ENCODE peak calls at places on chromosomes 1 and 21, in nine cellular contexts. C is esophagus muscularis mucosa, N is K562, K is tibial nerve, E is upper lobe of left lung, P is HepG2, U is suprapubic skin, W is A549, X is H1. R is an unnamed sample. For H3K4me1, the result is how much of the 10 kb centered on the place peaks cover.

GRCh38 chr21:46213620-46214286 is 14.8 kb downstream of the LSS start:
- DNase-seq in N (no peak), E (no peak), W (no peak), P (no peak), X (no peak), C (no peak), K (no peak), U (peak), R (peak)

GRCh38 chr1:197685785-197686184 is 89.5 kb downstream of the DENND1B start:
- DNase-seq in W (no peak), N (no peak), E (no peak), K (no peak), P (no peak), U (no peak), X (no peak), C (no peak), R (no peak)

GRCh38 chr1:203860396-203860951 is 925 bp upstream of the SNRPE start:
- DNase-seq in K (no peak), C (no peak), P (peak), W (no peak), N (no peak), E (peak), X (peak), U (no peak), R (no peak)

GRCh38 chr1:45995298-45995697 is 137.1 kb downstream of the PIK3R3 start:
- DNase-seq in U (no peak), W (no peak), C (no peak), P (no peak), K (no peak), E (no peak), X (no peak), N (no peak), R (no peak)

GRCh38 chr21:35026617-35027557 is 22.2 kb downstream of the RUNX1 start:
- DNase-seq in W (no peak), X (peak), K (no peak), U (peak), P (peak), N (peak), C (no peak), E (peak), R (peak)

GRCh38 chr1:232005300-232005699 is 378.7 kb downstream of the DISC1 start:
- DNase-seq in N (no peak), K (no peak), U (no peak), W (no peak), E (no peak), X (no peak), C (no peak), P (no peak), R (no peak)

GRCh38 chr1:92778371-92778770 is 6.5 kb downstream of the EVI5 start:
- DNase-seq in P (no peak), W (no peak), E (no peak), C (no peak), X (no peak), U (no peak), K (no peak), N (no peak), R (no peak)

GRCh38 chr1:223423641-223424233 is 30.5 kb downstream of the CCDC185 start:
- DNase-seq in X (no peak), C (no peak), E (no peak), W (no peak), N (no peak), K (no peak), U (no peak), P (no peak), R (no peak)

GRCh38 chr1:64505232-64505943 is 35.5 kb downstream of the CACHD1 start:
- DNase-seq in N (peak), K (no peak), U (peak), E (peak), X (peak), C (no peak), W (peak), P (no peak), R (no peak)

GRCh38 chr1:23562138-23562819 is 3.0 kb upstream of the ID3 start:
- DNase-seq in N (peak), K (peak), X (peak), U (peak), E (peak), P (peak), W (peak), C (peak), R (peak)

GRCh38 chr1:165485716-165486115 is 40.8 kb upstream of the RXRG start:
- DNase-seq in U (no peak), C (peak), W (no peak), N (peak), X (no peak), K (no peak), E (no peak), P (peak), R (no peak)

GRCh38 chr1:16386454-16387113 is 19.5 kb downstream of the SZRD1 start:
- DNase-seq in W (peak), K (no peak), C (no peak), E (no peak), U (no peak), X (no peak), P (peak), N (no peak), R (peak)

DNA sequence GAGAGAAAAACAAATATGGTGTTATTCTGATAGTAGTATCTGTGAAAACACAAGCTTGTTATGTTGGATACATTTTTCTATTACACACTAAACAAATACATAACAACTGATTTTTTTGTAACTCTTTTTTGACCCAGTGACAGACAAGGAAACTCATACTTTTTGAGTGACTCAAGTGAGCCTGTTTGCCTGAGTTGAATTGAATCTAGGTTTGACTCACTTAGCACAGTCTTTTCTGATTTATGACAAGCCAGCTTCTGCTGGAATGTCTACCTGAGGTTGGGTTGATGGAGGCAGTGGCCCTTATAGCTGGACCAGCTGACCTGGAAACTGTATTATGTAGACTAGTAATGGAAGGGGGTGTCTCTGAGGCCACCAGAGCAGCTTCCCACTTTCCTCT is 4.3 kb upstream of the CLCA4 start:
- DNase-seq in N (no peak), C (no peak), K (no peak), W (no peak), P (no peak), E (no peak), X (no peak), U (no peak), R (no peak)
- TF ChIP-seq EP300 in N (no peak), C (no peak), K (no peak), W (no peak), P (no peak), E (no peak), X (no peak), U (no peak), R (no peak)

DNA sequence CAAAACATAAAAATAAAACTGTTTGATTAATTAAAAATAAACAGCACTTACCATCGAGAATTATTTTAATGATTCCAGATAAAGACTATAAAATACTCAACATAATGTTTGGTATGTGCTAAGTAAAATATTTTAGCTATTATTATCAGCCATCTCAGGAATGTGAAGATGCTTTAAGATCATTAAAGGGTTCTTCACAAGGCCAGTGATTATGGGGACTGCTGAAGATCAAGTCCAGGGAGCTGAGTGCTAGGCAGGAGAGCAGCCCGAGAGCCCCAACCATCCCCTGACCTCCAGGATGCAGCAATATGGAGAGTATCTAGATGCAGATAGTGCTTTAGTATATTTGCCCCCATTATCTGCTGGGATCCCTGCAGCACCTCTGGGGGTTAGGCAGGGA is 4.6 kb upstream of the TACSTD2 start:
- DNase-seq in W (no peak), X (no peak), N (no peak), C (no peak), U (no peak), P (no peak), K (no peak), E (no peak), R (no peak)
- H3K4me1 ChIP-seq in W (under half), X (under half), N (under half), C (under half), U (under half), P (under half), K (under half), E (under half), R (under half)

GRCh38 chr21:45105906-45106485 is 31.6 kb downstream of the ADARB1 start:
- DNase-seq in E (no peak), U (no peak), C (no peak), X (no peak), P (no peak), W (no peak), K (no peak), N (no peak), R (no peak)

GRCh38 chr21:45103966-45104520 is 29.7 kb downstream of the ADARB1 start:
- DNase-seq in X (no peak), W (no peak), U (no peak), K (no peak), P (no peak), C (no peak), N (no peak), E (no peak), R (no peak)

GRCh38 chr21:45100866-45101265 is 26.5 kb downstream of the ADARB1 start:
- DNase-seq in N (no peak), C (no peak), X (no peak), E (no peak), K (no peak), P (no peak), W (no peak), U (no peak), R (no peak)

GRCh38 chr21:45104560-45104959 is 30.2 kb downstream of the ADARB1 start:
- DNase-seq in N (no peak), E (peak), X (no peak), P (no peak), C (no peak), W (no peak), K (no peak), U (no peak), R (no peak)

GRCh38 chr21:45102391-45102932 is 28.1 kb downstream of the ADARB1 start:
- DNase-seq in W (peak), U (no peak), C (no peak), N (no peak), E (no peak), P (no peak), X (no peak), K (no peak), R (no peak)
- H3K4me3 ChIP-seq in W (no peak), U (no peak), C (no peak), N (no peak), E (no peak), P (no peak), X (no peak), K (no peak), R (no peak)

DNA sequence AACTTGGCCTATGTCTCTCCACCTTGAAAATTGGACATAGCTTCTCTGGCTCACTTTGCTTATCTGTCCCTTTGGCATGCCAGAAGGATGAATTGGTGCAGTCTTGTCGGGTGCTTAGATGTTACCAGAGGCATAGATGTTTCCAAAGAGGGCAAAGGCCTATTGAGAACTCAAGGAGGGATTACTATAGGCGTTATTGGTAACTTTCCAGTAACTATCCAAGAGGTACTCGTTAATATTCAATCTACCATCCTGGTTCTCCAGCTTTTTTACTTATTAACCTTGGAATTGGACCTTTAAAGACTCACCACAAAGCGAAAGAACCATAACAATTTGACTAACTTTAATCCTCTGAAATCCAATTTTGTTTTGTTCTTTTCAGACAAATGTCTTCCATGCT is 368.4 kb upstream of the ESRRG start:
- DNase-seq in K (no peak), X (no peak), W (no peak), P (no peak), E (no peak), U (no peak), C (no peak), N (no peak), R (no peak)
- TF ChIP-seq EP300 in K (no peak), X (no peak), W (no peak), P (no peak), E (no peak), U (no peak), C (no peak), N (no peak), R (no peak)

DNA sequence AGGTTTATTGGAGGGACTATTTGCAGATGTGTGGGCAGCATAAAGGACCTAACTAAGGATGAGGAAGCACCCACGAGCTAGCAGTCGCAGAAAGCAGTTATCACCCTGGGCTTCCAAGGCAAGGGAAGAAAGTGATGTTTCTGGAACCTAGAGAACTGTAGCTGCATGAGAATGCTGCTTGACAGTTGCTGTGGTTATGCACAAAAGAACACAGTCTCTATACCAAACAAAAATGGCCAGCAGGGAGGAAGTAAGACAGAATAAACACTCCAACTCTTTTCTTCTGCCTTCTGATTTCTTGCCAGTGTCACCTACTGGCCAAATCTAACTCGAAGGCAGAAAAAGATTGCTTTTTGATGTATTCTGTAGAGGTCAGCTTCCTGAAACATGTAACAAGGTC is 190.2 kb downstream of the RASAL2 start:
- DNase-seq in P (no peak), W (no peak), N (no peak), X (no peak), C (no peak), E (no peak), U (no peak), K (no peak), R (no peak)
- H3K4me1 ChIP-seq in P (under half), W (under half), N (under half), X (under half), C (under half), E (under half), U (under half), K (under half), R (under half)

GRCh38 chr1:182716740-182717720 is 32.6 kb upstream of the RGS8 start:
- DNase-seq in X (no peak), U (no peak), K (no peak), W (no peak), C (peak), E (no peak), P (no peak), N (no peak), R (no peak)
- H3K4me3 ChIP-seq in X (no peak), U (no peak), K (no peak), W (no peak), C (no peak), E (no peak), P (no peak), N (no peak), R (no peak)

DNA sequence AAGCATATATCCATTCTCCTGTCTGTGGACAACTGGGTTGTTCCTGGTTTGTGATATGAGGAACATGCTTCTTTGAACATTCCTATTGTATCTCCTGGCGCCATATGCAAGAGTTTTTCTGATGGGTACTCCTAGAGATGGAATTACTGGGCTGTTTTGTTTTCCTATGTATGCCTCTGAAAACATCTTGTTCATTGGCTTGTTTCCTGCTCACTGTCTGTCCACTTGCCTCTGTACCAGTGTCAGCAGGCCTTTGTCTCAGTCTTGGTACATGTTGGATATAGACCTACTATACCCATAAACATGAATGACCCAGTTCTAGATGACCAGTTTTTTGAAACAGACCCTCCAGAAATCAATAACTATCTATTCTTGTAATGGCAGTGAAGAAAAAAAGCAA is 103.4 kb downstream of the RYR2 start:
- DNase-seq in C (no peak), U (no peak), P (no peak), W (no peak), N (no peak), K (no peak), X (no peak), E (no peak), R (no peak)
- TF ChIP-seq EP300 in C (no peak), U (no peak), P (no peak), W (no peak), N (no peak), K (no peak), X (no peak), E (no peak), R (no peak)

GRCh38 chr1:47576758-47577115 is 138.9 kb downstream of the FOXD2 start:
- DNase-seq in P (no peak), E (no peak), C (no peak), X (no peak), N (no peak), K (no peak), W (no peak), U (no peak), R (no peak)
- H3K4me1 ChIP-seq in P (under half), E (under half), C (under half), X (under half), N (under half), K (under half), W (under half), U (under half), R (under half)

R was measured in sigmoid colon.